ENCODE peak calls at places on chromosomes 16 and 17, in ten cellular contexts. Q is anterior cingulate cortex; Y is astrocyte; K is stimulated activated CD8-positive, alpha-beta memory T cell treated with anti-CD3 and anti-CD28 coated beads, Interleukin-4, amount 100 ng/mL, for 48 hours; G is mucosa of gallbladder; R is stimulated activated effector memory CD8-positive, alpha-beta T cell treated with anti-CD3 and anti-CD28 coated beads, Interleukin-12 subunit alpha, Interleukin-12 subunit beta, amount 100 ng/mL, for 72 hours; N is progenitor cell of endocrine pancreas; X is psoas muscle; E is NAMALWA; C is stimulated activated CD4-positive, alpha-beta T cell treated with anti-CD3 and anti-CD28 coated beads, Interleukin-4, amount 100 ng/mL, for 1 hour. S is an unnamed sample.

GRCh38 chr16:27475561-27475960 is 73.6 kb downstream of the IL21R start:
- DNase-seq in G (no peak), C (no peak), E (no peak), X (no peak), R (no peak), K (no peak), Q (no peak), N (no peak), Y (peak), S (no peak)

GRCh38 chr16:4624827-4625616 is 396 bp downstream of the MGRN1 start:
- DNase-seq in Q (no peak), X (peak), R (peak), C (peak), N (no peak), G (peak), K (peak), E (peak), Y (peak), S (peak)

GRCh38 chr17:80237386-80237785 is 17.2 kb downstream of the SLC26A11 start:
- DNase-seq in Y (no peak), G (no peak), K (no peak), X (no peak), C (no peak), Q (no peak), E (no peak), N (no peak), R (no peak), S (no peak)

GRCh38 chr17:19756551-19756950 is 8.5 kb upstream of the ALDH3A1 start:
- DNase-seq in R (no peak), Y (no peak), G (no peak), N (no peak), E (no peak), K (no peak), Q (no peak), X (no peak), C (no peak), S (no peak)

GRCh38 chr17:66299721-66300120 is 2.7 kb upstream of the PRKCA start:
- DNase-seq in E (no peak), Y (no peak), R (no peak), G (no peak), N (no peak), Q (no peak), X (no peak), K (no peak), C (no peak), S (no peak)

GRCh38 chr17:78141437-78142112 is 4.6 kb upstream of the C17orf99 start:
- DNase-seq in K (no peak), G (no peak), R (no peak), Q (no peak), Y (no peak), N (no peak), X (no peak), E (no peak), C (no peak), S (no peak)

GRCh38 chr17:9322298-9322697 is 253.3 kb downstream of the STX8 start:
- DNase-seq in X (no peak), Q (no peak), Y (no peak), R (no peak), C (no peak), K (no peak), E (no peak), G (no peak), N (no peak), S (no peak)

GRCh38 chr17:9702916-9703780 is 57.8 kb downstream of the USP43 start:
- DNase-seq in E (no peak), R (no peak), G (no peak), C (no peak), X (no peak), Y (no peak), N (no peak), K (no peak), Q (no peak), S (no peak)

GRCh38 chr17:68356520-68356919 is 65.2 kb downstream of the ARSG start:
- DNase-seq in N (no peak), R (peak), E (peak), X (no peak), G (peak), Y (peak), C (peak), K (peak), Q (no peak), S (no peak)

GRCh38 chr16:84423416-84423837 is 55.1 kb downstream of the ATP2C2 start:
- DNase-seq in Q (no peak), X (no peak), K (no peak), Y (peak), G (no peak), E (peak), N (no peak), C (no peak), R (no peak), S (peak)

GRCh38 chr17:81923302-81924260 is 4.0 kb downstream of the MAFG start:
- DNase-seq in Q (peak), C (no peak), G (peak), N (peak), E (no peak), Y (peak), R (no peak), K (no peak), X (peak), S (no peak)